ENCODE peak calls at places on chromosomes 12 and 14, in five cellular contexts. D is posterior cingulate gyrus, E is substantia nigra, V is fibroblast of lung, J is D341Med. O is an unnamed sample.

GRCh38 chr12:51721281-51721940 is 127.1 kb downstream of the FIGNL2 start:
- DNase-seq in D (peak), E (peak), V (peak), J (peak), O (peak)

GRCh38 chr12:103928736-103929050 is 1.5 kb upstream of the HSP90B1 start:
- DNase-seq in D (no peak), E (no peak), V (no peak), J (no peak), O (peak)

GRCh38 chr14:95359974-95360826 is 40.5 kb upstream of the CLMN start:
- DNase-seq in D (peak), E (peak), V (peak), J (no peak), O (no peak)

GRCh38 chr14:22427771-22428228 is 161.2 kb downstream of the DAD1 start:
- DNase-seq in D (no peak), E (no peak), V (peak), J (no peak), O (no peak)

GRCh38 chr14:102646615-102647014 is 54.2 kb downstream of the RCOR1 start:
- DNase-seq in D (no peak), E (no peak), V (no peak), J (no peak), O (no peak)

GRCh38 chr12:131827961-131828534 is at the start of gene MMP17:
- DNase-seq in D (peak), E (no peak), V (peak), J (peak), O (peak)

GRCh38 chr14:90573385-90574105 is 176.7 kb downstream of the CALM1 start:
- DNase-seq in D (no peak), E (no peak), V (no peak), J (no peak), O (no peak)

GRCh38 chr12:62711626-62712305 is 223.2 kb downstream of the PPM1H start:
- DNase-seq in D (no peak), E (no peak), V (no peak), J (no peak), O (no peak)

GRCh38 chr14:63342381-63342780 is 23.6 kb upstream of the GPHB5 start:
- DNase-seq in D (no peak), E (no peak), V (peak), J (no peak), O (no peak)

GRCh38 chr12:31728917-31729640 is at the start of gene AMN1:
- DNase-seq in D (peak), E (peak), V (peak), J (peak), O (peak)

GRCh38 chr14:45070215-45070614 is 13.7 kb upstream of the PRPF39 start:
- DNase-seq in D (no peak), E (no peak), V (no peak), J (no peak), O (no peak)

GRCh38 chr12:80756875-80757274 is 40.2 kb downstream of the MYF5 start:
- DNase-seq in D (no peak), E (no peak), V (peak), J (no peak), O (no peak)

GRCh38 chr14:96424104-96424989 is 32.4 kb downstream of the AK7 start:
- DNase-seq in D (no peak), E (no peak), V (peak), J (peak), O (peak)

GRCh38 chr12:46005151-46005797 is 14.9 kb upstream of the SCAF11 start:
- DNase-seq in D (no peak), E (no peak), V (peak), J (no peak), O (no peak)

GRCh38 chr14:31326111-31326510 is 94.2 kb downstream of the HEATR5A start:
- DNase-seq in D (no peak), E (no peak), V (peak), J (peak), O (no peak)

GRCh38 chr14:71491925-71492324 is 440.3 kb upstream of the RGS6 start:
- DNase-seq in D (no peak), E (no peak), V (peak), J (no peak), O (no peak)

GRCh38 chr12:80129895-80130535 is 30.7 kb downstream of the OTOGL start:
- DNase-seq in D (no peak), E (no peak), V (no peak), J (no peak), O (no peak)

GRCh38 chr12:50772877-50773276 is 9.0 kb downstream of the ATF1 start:
- DNase-seq in D (no peak), E (no peak), V (no peak), J (no peak), O (no peak)

GRCh38 chr14:102875652-102876051 is 46.8 kb upstream of the AMN start:
- DNase-seq in D (no peak), E (no peak), V (no peak), J (no peak), O (no peak)

GRCh38 chr12:94560416-94561221 is 89.7 kb downstream of the TMCC3 start:
- DNase-seq in D (peak), E (no peak), V (peak), J (no peak), O (peak)

GRCh38 chr12:22672951-22673350 is 48.0 kb downstream of the ETNK1 start:
- DNase-seq in D (no peak), E (no peak), V (peak), J (no peak), O (no peak)

GRCh38 chr14:104724407-104724980 is 465 bp downstream of the ADSS1 start:
- DNase-seq in D (no peak), E (no peak), V (no peak), J (peak), O (peak)

GRCh38 chr14:87434680-87435079 is 558.3 kb downstream of the GALC start:
- DNase-seq in D (no peak), E (no peak), V (no peak), J (no peak), O (no peak)

GRCh38 chr14:89641495-89642162 is 224.6 kb upstream of the FOXN3 start:
- DNase-seq in D (no peak), E (no peak), V (no peak), J (no peak), O (no peak)

GRCh38 chr12:51923506-51924365 is 16.4 kb downstream of the ACVRL1 start:
- DNase-seq in D (no peak), E (no peak), V (peak), J (peak), O (peak)

GRCh38 chr12:52005218-52005902 is 1.4 kb upstream of the TAMALIN start:
- DNase-seq in D (no peak), E (no peak), V (no peak), J (no peak), O (no peak)

GRCh38 chr12:112936927-112937326 is 1.3 kb upstream of the OAS3 start:
- DNase-seq in D (no peak), E (no peak), V (no peak), J (no peak), O (no peak)

GRCh38 chr14:105255021-105255507 is 6.7 kb downstream of the BTBD6 start:
- DNase-seq in D (no peak), E (no peak), V (peak), J (no peak), O (no peak)

GRCh38 chr12:124703852-124704251 is 136.4 kb upstream of the NCOR2 start:
- DNase-seq in D (no peak), E (no peak), V (peak), J (no peak), O (no peak)

GRCh38 chr14:74964787-74965769 is 9.7 kb upstream of the PGF start:
- DNase-seq in D (peak), E (no peak), V (peak), J (no peak), O (no peak)